ENCODE peak calls at places on chromosomes 2 and 18, in ten cellular contexts. One of them, this sample, is unnamed.

GRCh38 chr2:75100011-75100680 is 99.2 kb downstream of the TACR1 start:
- DNase-seq in NB4: no peak
- DNase-seq in epithelial cell of esophagus: peak
- DNase-seq in HFF-Myc: no peak
- DNase-seq in uterus: no peak
- DNase-seq in esophagus squamous epithelium: no peak
- DNase-seq in GM12865: no peak
- DNase-seq in aorta: no peak
- DNase-seq in colonic mucosa: no peak
- DNase-seq in upper lobe of left lung: no peak
- DNase-seq in this sample: no peak

GRCh38 chr2:240302041-240302440 is 133.4 kb upstream of the GPC1 start:
- DNase-seq in GM12865: no peak
- DNase-seq in epithelial cell of esophagus: no peak
- DNase-seq in HFF-Myc: no peak
- DNase-seq in uterus: no peak
- DNase-seq in upper lobe of left lung: no peak
- DNase-seq in colonic mucosa: no peak
- DNase-seq in aorta: peak
- DNase-seq in esophagus squamous epithelium: no peak
- DNase-seq in NB4: no peak
- DNase-seq in this sample: no peak

GRCh38 chr2:134235771-134236170 is 18.1 kb upstream of the MGAT5 start:
- DNase-seq in uterus: no peak
- DNase-seq in epithelial cell of esophagus: no peak
- DNase-seq in esophagus squamous epithelium: no peak
- DNase-seq in colonic mucosa: no peak
- DNase-seq in GM12865: no peak
- DNase-seq in upper lobe of left lung: no peak
- DNase-seq in aorta: no peak
- DNase-seq in HFF-Myc: no peak
- DNase-seq in NB4: no peak
- DNase-seq in this sample: no peak

GRCh38 chr2:63059434-63060078 is 8.9 kb downstream of the OTX1 start:
- DNase-seq in esophagus squamous epithelium: no peak
- DNase-seq in aorta: no peak
- DNase-seq in colonic mucosa: no peak
- DNase-seq in epithelial cell of esophagus: no peak
- DNase-seq in upper lobe of left lung: peak
- DNase-seq in GM12865: no peak
- DNase-seq in NB4: no peak
- DNase-seq in uterus: no peak
- DNase-seq in HFF-Myc: no peak
- DNase-seq in this sample: no peak

GRCh38 chr18:22658318-22658717 is 240.6 kb upstream of the CTAGE1 start:
- DNase-seq in GM12865: no peak
- DNase-seq in colonic mucosa: no peak
- DNase-seq in esophagus squamous epithelium: no peak
- DNase-seq in upper lobe of left lung: no peak
- DNase-seq in epithelial cell of esophagus: no peak
- DNase-seq in HFF-Myc: no peak
- DNase-seq in uterus: no peak
- DNase-seq in aorta: no peak
- DNase-seq in NB4: no peak
- DNase-seq in this sample: no peak

GRCh38 chr2:96762529-96763253 is 2.0 kb downstream of the CNNM4 start:
- DNase-seq in HFF-Myc: no peak
- DNase-seq in colonic mucosa: no peak
- DNase-seq in GM12865: peak
- DNase-seq in NB4: no peak
- DNase-seq in upper lobe of left lung: no peak
- DNase-seq in aorta: no peak
- DNase-seq in epithelial cell of esophagus: peak
- DNase-seq in esophagus squamous epithelium: no peak
- DNase-seq in uterus: no peak
- DNase-seq in this sample: no peak

GRCh38 chr2:45220227-45220626 is 211.0 kb upstream of the SIX2 start:
- DNase-seq in HFF-Myc: no peak
- DNase-seq in upper lobe of left lung: no peak
- DNase-seq in NB4: peak
- DNase-seq in aorta: no peak
- DNase-seq in epithelial cell of esophagus: no peak
- DNase-seq in uterus: no peak
- DNase-seq in esophagus squamous epithelium: no peak
- DNase-seq in colonic mucosa: no peak
- DNase-seq in GM12865: no peak
- DNase-seq in this sample: no peak

GRCh38 chr2:132033949-132034348 is 127.8 kb downstream of the ANKRD30BL start:
- DNase-seq in upper lobe of left lung: no peak
- DNase-seq in GM12865: no peak
- DNase-seq in esophagus squamous epithelium: no peak
- DNase-seq in uterus: no peak
- DNase-seq in epithelial cell of esophagus: no peak
- DNase-seq in NB4: no peak
- DNase-seq in colonic mucosa: no peak
- DNase-seq in aorta: no peak
- DNase-seq in HFF-Myc: no peak
- DNase-seq in this sample: no peak

GRCh38 chr2:160157861-160158813 is 41.9 kb downstream of the ITGB6 start:
- DNase-seq in epithelial cell of esophagus: peak
- DNase-seq in upper lobe of left lung: no peak
- DNase-seq in uterus: no peak
- DNase-seq in NB4: no peak
- DNase-seq in GM12865: no peak
- DNase-seq in aorta: no peak
- DNase-seq in colonic mucosa: no peak
- DNase-seq in esophagus squamous epithelium: no peak
- DNase-seq in HFF-Myc: no peak
- DNase-seq in this sample: no peak

GRCh38 chr18:59674534-59674933 is 22.7 kb downstream of the CCBE1 start:
- DNase-seq in GM12865: no peak
- DNase-seq in HFF-Myc: no peak
- DNase-seq in uterus: no peak
- DNase-seq in NB4: no peak
- DNase-seq in epithelial cell of esophagus: no peak
- DNase-seq in colonic mucosa: no peak
- DNase-seq in esophagus squamous epithelium: no peak
- DNase-seq in aorta: no peak
- DNase-seq in upper lobe of left lung: no peak
- DNase-seq in this sample: no peak

GRCh38 chr2:240395896-240396622 is 39.4 kb upstream of the GPC1 start:
- DNase-seq in uterus: no peak
- DNase-seq in HFF-Myc: no peak
- DNase-seq in epithelial cell of esophagus: no peak
- DNase-seq in colonic mucosa: no peak
- DNase-seq in GM12865: no peak
- DNase-seq in aorta: peak
- DNase-seq in esophagus squamous epithelium: no peak
- DNase-seq in upper lobe of left lung: no peak
- DNase-seq in NB4: no peak
- DNase-seq in this sample: no peak

GRCh38 chr18:69383191-69383590 is 17.5 kb upstream of the DOK6 start:
- DNase-seq in HFF-Myc: no peak
- DNase-seq in uterus: no peak
- DNase-seq in epithelial cell of esophagus: peak
- DNase-seq in NB4: no peak
- DNase-seq in esophagus squamous epithelium: no peak
- DNase-seq in upper lobe of left lung: no peak
- DNase-seq in aorta: no peak
- DNase-seq in colonic mucosa: no peak
- DNase-seq in GM12865: no peak
- DNase-seq in this sample: no peak

GRCh38 chr2:221502270-221502973 is 69.7 kb downstream of the EPHA4 start:
- DNase-seq in upper lobe of left lung: no peak
- DNase-seq in HFF-Myc: no peak
- DNase-seq in esophagus squamous epithelium: no peak
- DNase-seq in colonic mucosa: no peak
- DNase-seq in GM12865: no peak
- DNase-seq in aorta: no peak
- DNase-seq in epithelial cell of esophagus: peak
- DNase-seq in NB4: no peak
- DNase-seq in uterus: no peak
- DNase-seq in this sample: no peak

GRCh38 chr2:111116016-111116746 is 4.5 kb upstream of the BCL2L11 start:
- DNase-seq in esophagus squamous epithelium: no peak
- DNase-seq in aorta: no peak
- DNase-seq in NB4: peak
- DNase-seq in upper lobe of left lung: no peak
- DNase-seq in uterus: no peak
- DNase-seq in HFF-Myc: no peak
- DNase-seq in epithelial cell of esophagus: no peak
- DNase-seq in GM12865: peak
- DNase-seq in colonic mucosa: no peak
- DNase-seq in this sample: no peak
- H3K4me3 ChIP-seq in esophagus squamous epithelium: no peak
- H3K4me3 ChIP-seq in aorta: no peak
- H3K4me3 ChIP-seq in NB4: no peak
- H3K4me3 ChIP-seq in upper lobe of left lung: no peak
- H3K4me3 ChIP-seq in uterus: no peak
- H3K4me3 ChIP-seq in HFF-Myc: no peak
- H3K4me3 ChIP-seq in epithelial cell of esophagus: no peak
- H3K4me3 ChIP-seq in GM12865: no peak
- H3K4me3 ChIP-seq in colonic mucosa: no peak
- H3K4me3 ChIP-seq in this sample: no peak

GRCh38 chr2:188978291-188979081 is 4.3 kb downstream of the COL3A1 start:
- DNase-seq in NB4: peak
- DNase-seq in colonic mucosa: no peak
- DNase-seq in GM12865: peak
- DNase-seq in upper lobe of left lung: no peak
- DNase-seq in HFF-Myc: no peak
- DNase-seq in epithelial cell of esophagus: peak
- DNase-seq in esophagus squamous epithelium: no peak
- DNase-seq in uterus: no peak
- DNase-seq in aorta: no peak
- DNase-seq in this sample: no peak
- H3K4me3 ChIP-seq in NB4: no peak
- H3K4me3 ChIP-seq in colonic mucosa: peak
- H3K4me3 ChIP-seq in GM12865: no peak
- H3K4me3 ChIP-seq in upper lobe of left lung: peak
- H3K4me3 ChIP-seq in HFF-Myc: peak
- H3K4me3 ChIP-seq in epithelial cell of esophagus: no peak
- H3K4me3 ChIP-seq in esophagus squamous epithelium: peak
- H3K4me3 ChIP-seq in uterus: peak
- H3K4me3 ChIP-seq in aorta: peak
- H3K4me3 ChIP-seq in this sample: no peak

GRCh38 chr18:63260075-63260754 is 59.4 kb downstream of the BCL2 start:
- DNase-seq in esophagus squamous epithelium: no peak
- DNase-seq in aorta: no peak
- DNase-seq in colonic mucosa: no peak
- DNase-seq in epithelial cell of esophagus: peak
- DNase-seq in GM12865: no peak
- DNase-seq in HFF-Myc: no peak
- DNase-seq in upper lobe of left lung: peak
- DNase-seq in uterus: no peak
- DNase-seq in NB4: no peak
- DNase-seq in this sample: no peak

GRCh38 chr18:63263444-63263843 is 56.1 kb downstream of the BCL2 start:
- DNase-seq in upper lobe of left lung: no peak
- DNase-seq in NB4: no peak
- DNase-seq in esophagus squamous epithelium: no peak
- DNase-seq in epithelial cell of esophagus: no peak
- DNase-seq in HFF-Myc: no peak
- DNase-seq in aorta: no peak
- DNase-seq in uterus: no peak
- DNase-seq in GM12865: no peak
- DNase-seq in colonic mucosa: no peak
- DNase-seq in this sample: no peak

GRCh38 chr18:63264871-63265270 is 54.7 kb downstream of the BCL2 start:
- DNase-seq in esophagus squamous epithelium: no peak
- DNase-seq in upper lobe of left lung: no peak
- DNase-seq in GM12865: no peak
- DNase-seq in uterus: no peak
- DNase-seq in NB4: no peak
- DNase-seq in colonic mucosa: no peak
- DNase-seq in epithelial cell of esophagus: no peak
- DNase-seq in HFF-Myc: no peak
- DNase-seq in aorta: no peak
- DNase-seq in this sample: no peak

GRCh38 chr18:63261029-63261428 is 58.5 kb downstream of the BCL2 start:
- DNase-seq in HFF-Myc: no peak
- DNase-seq in colonic mucosa: no peak
- DNase-seq in NB4: no peak
- DNase-seq in epithelial cell of esophagus: no peak
- DNase-seq in uterus: no peak
- DNase-seq in upper lobe of left lung: no peak
- DNase-seq in GM12865: no peak
- DNase-seq in esophagus squamous epithelium: no peak
- DNase-seq in aorta: no peak
- DNase-seq in this sample: no peak

DNA sequence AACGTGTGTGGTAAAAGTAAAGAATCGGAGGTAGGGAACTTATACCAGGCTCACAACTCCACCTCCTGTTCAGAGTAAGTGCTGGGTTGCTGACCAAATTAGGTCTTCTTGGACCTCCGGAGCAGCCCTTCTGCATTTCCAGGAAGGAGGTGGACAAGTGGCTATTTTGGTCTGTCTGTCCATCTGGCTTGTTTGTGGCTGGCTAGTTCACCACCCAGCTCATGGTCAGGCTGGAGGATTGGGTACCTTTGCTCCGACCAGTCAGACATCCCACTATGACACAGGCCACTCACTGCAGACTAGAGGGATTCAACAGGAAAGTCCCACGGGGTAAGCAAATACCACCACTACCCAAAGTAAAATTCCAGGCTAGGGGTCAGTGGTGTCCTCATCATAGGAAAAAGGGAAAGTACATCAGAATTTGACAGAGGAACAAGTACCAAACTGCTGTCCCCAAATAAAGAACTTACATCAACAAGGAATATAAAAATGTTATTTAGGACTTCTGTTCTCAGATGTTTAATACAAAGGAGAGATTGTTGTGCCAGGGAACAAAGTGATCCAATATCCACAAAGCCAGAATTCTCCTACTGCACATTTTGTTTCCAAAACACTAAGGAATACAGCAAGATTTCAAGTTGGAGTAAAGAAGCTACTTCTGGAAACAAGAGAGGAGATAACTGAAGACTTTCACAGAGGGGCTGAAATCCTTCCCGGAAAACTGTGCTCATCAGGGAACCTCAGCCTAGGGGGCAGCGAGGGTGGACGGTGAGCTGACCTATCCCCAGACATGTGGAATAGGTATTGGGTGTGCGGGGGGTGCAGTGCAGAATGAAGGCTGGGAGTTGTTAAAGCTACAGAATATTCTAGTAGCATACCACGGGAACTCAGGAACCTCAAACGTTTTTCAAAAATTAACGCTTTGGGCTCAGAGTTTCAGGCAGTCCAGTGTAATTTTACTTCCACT is 56.9 kb downstream of the BCL2 start:
- DNase-seq in colonic mucosa: no peak
- DNase-seq in HFF-Myc: no peak
- DNase-seq in esophagus squamous epithelium: no peak
- DNase-seq in epithelial cell of esophagus: no peak
- DNase-seq in NB4: no peak
- DNase-seq in aorta: peak
- DNase-seq in upper lobe of left lung: no peak
- DNase-seq in uterus: no peak
- DNase-seq in GM12865: no peak
- DNase-seq in this sample: no peak
- H3K4me3 ChIP-seq in colonic mucosa: no peak
- H3K4me3 ChIP-seq in HFF-Myc: no peak
- H3K4me3 ChIP-seq in esophagus squamous epithelium: peak
- H3K4me3 ChIP-seq in epithelial cell of esophagus: no peak
- H3K4me3 ChIP-seq in NB4: no peak
- H3K4me3 ChIP-seq in aorta: no peak
- H3K4me3 ChIP-seq in upper lobe of left lung: no peak
- H3K4me3 ChIP-seq in uterus: no peak
- H3K4me3 ChIP-seq in GM12865: no peak
- H3K4me3 ChIP-seq in this sample: no peak

GRCh38 chr2:191066281-191067233 is 52.6 kb upstream of the STAT1 start:
- DNase-seq in upper lobe of left lung: no peak
- DNase-seq in NB4: peak
- DNase-seq in aorta: no peak
- DNase-seq in esophagus squamous epithelium: no peak
- DNase-seq in GM12865: no peak
- DNase-seq in uterus: no peak
- DNase-seq in epithelial cell of esophagus: no peak
- DNase-seq in colonic mucosa: no peak
- DNase-seq in HFF-Myc: no peak
- DNase-seq in this sample: no peak
- H3K4me3 ChIP-seq in upper lobe of left lung: no peak
- H3K4me3 ChIP-seq in NB4: no peak
- H3K4me3 ChIP-seq in aorta: no peak
- H3K4me3 ChIP-seq in esophagus squamous epithelium: no peak
- H3K4me3 ChIP-seq in GM12865: no peak
- H3K4me3 ChIP-seq in uterus: no peak
- H3K4me3 ChIP-seq in epithelial cell of esophagus: no peak
- H3K4me3 ChIP-seq in colonic mucosa: no peak
- H3K4me3 ChIP-seq in HFF-Myc: no peak
- H3K4me3 ChIP-seq in this sample: peak